ENCODE peak calls at places on chromosomes 13 and 19, in nine cellular contexts. E, G, Q, C, F, D, K, R and S are unnamed samples.

GRCh38 chr19:28468701-28469459 is 744.1 kb downstream of the UQCRFS1 start:
- DNase-seq in F (peak), R (peak), Q (peak), E (peak), G (peak), K (no peak), D (peak), C (no peak), S (peak)

GRCh38 chr19:5013761-5014160 is 44.8 kb downstream of the KDM4B start:
- DNase-seq in E (no peak), K (no peak), C (no peak), D (no peak), Q (no peak), F (no peak), G (no peak), R (no peak), S (no peak)

GRCh38 chr19:47296036-47296435 is 13.6 kb upstream of the C5AR1 start:
- DNase-seq in E (no peak), K (peak), R (peak), Q (peak), F (peak), C (peak), D (peak), G (peak), S (peak)

GRCh38 chr19:15922021-15922420 is 12.3 kb downstream of the CYP4F11 start:
- DNase-seq in F (no peak), K (no peak), E (no peak), D (no peak), Q (no peak), G (no peak), C (no peak), R (no peak), S (no peak)

GRCh38 chr13:21676611-21677021 is 5.7 kb downstream of the FGF9 start:
- DNase-seq in K (no peak), F (peak), C (no peak), E (no peak), D (no peak), Q (no peak), R (peak), G (no peak), S (no peak)

GRCh38 chr13:80336335-80336734 is 4.6 kb downstream of the SPRY2 start:
- DNase-seq in C (no peak), F (no peak), R (no peak), K (no peak), Q (no peak), D (peak), G (peak), E (no peak), S (no peak)

GRCh38 chr13:66574606-66575005 is 655.5 kb downstream of the PCDH9 start:
- DNase-seq in F (no peak), C (no peak), G (peak), D (no peak), K (no peak), E (no peak), Q (peak), R (no peak), S (no peak)

GRCh38 chr19:3046621-3047306 is 15.5 kb downstream of the TLE5 start:
- DNase-seq in R (peak), Q (no peak), K (no peak), E (no peak), C (no peak), D (peak), G (no peak), F (no peak), S (peak)

GRCh38 chr13:33349996-33350826 is 64.7 kb upstream of the STARD13 start:
- DNase-seq in Q (peak), R (peak), K (peak), E (peak), G (peak), C (peak), D (peak), F (peak), S (no peak)

GRCh38 chr13:21240586-21240985 is 64.1 kb downstream of the MRPL57 start:
- DNase-seq in R (no peak), D (peak), K (no peak), Q (peak), E (no peak), G (peak), F (no peak), C (no peak), S (no peak)

GRCh38 chr13:99983401-99984133 is 2.0 kb downstream of the ZIC2 start:
- DNase-seq in D (no peak), Q (no peak), G (no peak), K (no peak), C (no peak), R (no peak), F (no peak), E (no peak), S (no peak)
- H3K4me3 ChIP-seq in D (no peak), Q (peak), G (peak), K (no peak), C (no peak), R (no peak), F (no peak), E (no peak), S (peak)

DNA sequence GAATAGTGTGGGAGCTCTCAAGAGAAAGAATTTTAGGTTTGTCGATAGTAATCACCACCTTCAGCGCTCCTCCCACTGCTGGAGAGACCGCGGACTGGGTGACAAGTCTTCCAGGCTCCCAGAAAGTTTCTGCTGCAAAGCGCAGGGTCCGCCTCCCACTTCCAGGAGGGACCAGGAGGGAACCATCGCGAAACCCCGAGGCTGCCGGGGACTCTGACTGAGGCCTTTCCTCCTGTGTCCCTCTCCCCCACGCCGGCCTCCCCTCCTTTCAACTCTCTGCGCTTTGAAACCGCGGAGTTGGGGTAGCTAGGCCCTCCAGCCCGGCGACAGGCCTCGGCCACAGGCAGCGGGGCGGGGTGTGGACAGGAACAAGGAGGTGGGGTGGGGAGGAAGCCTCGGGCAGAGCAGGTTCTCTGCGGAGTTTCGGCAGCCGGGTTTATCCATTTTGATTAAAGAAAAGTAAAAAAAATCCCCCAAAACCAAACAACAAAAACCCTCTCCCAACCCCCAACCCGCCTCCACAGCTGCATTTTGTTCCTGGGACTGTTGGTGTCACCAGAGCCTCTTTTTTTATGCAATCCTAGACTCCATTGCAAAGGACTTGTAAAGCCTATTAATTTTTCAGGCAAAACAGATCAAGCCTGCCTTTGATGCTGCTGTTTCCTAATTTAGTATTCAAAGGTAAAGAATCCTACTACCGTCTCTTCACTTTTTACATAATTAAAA is 157.2 kb downstream of the TM9SF2 start:
- DNase-seq in G (peak), K (no peak), Q (peak), E (peak), D (peak), R (peak), C (peak), F (peak), S (peak)
- TF ChIP-seq CTCF in G (peak), K (peak), Q (peak), E (peak), D (peak), R (peak), C (no peak), F (no peak), S (peak)

DNA sequence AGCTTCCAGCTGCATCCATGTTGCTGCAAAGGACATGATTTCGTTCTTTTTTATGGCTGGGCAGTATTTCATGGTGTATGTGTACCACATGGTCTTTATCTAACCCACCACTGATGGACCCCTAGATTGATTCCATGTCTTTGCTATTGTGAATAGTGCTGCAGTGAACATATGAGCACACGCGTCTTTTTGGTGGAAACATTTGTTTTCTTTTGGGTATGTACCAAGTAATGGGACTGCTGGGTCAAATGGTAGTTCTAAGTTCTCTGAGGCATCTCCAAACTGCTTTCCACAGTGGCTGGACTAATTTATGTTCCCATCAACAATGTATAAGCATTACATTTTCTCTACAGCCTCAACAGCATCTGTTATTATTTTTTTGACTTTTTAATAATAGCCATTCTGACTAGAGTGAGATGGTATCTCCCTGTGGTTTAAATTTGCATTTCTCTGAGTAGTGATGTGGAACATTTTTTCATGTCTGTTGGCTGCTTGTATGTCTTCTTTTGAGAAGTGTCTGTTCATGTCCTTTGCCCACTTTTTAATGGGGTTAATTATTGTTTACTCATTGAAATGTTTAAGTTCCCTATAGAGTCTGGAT is 6.8 kb upstream of the UBE2L5 start:
- DNase-seq in R (no peak), K (no peak), C (no peak), D (no peak), G (peak), Q (no peak), E (no peak), F (no peak), S (no peak)
- H3K4me3 ChIP-seq in R (no peak), K (no peak), C (no peak), D (no peak), G (no peak), Q (no peak), E (no peak), F (no peak), S (no peak)

DNA sequence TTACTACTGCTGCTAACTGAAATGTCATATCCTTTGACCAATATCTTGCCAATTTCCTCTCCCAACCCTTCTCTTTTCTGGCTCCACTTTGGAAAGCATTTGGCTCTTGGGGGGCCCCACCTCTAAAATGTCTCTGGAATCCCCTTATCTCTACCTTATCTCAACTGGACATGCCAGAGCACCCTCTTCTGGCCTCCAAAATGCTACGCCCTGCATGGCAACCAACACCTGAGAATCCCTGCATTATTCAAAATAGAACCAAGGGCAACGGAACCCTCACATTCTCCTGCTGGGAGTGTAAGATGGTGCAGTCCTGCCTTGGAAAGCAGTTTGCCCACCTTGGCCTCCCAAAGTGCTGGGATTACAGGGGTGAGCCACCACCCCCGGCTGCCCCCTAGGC is 35.3 kb downstream of the CERS4 start:
- DNase-seq in E (no peak), G (no peak), R (no peak), K (no peak), C (no peak), Q (no peak), D (no peak), F (no peak), S (no peak)
- TF ChIP-seq CTCF in E (no peak), G (no peak), R (no peak), K (no peak), C (no peak), Q (no peak), D (no peak), F (no peak), S (peak)

GRCh38 chr19:41864374-41864773 is 4.3 kb downstream of the RPS19 start:
- DNase-seq in D (no peak), F (no peak), Q (no peak), C (no peak), K (no peak), E (no peak), G (no peak), R (no peak), S (no peak)
- H3K4me3 ChIP-seq in D (no peak), F (no peak), Q (no peak), C (no peak), K (no peak), E (no peak), G (no peak), R (no peak), S (no peak)

DNA sequence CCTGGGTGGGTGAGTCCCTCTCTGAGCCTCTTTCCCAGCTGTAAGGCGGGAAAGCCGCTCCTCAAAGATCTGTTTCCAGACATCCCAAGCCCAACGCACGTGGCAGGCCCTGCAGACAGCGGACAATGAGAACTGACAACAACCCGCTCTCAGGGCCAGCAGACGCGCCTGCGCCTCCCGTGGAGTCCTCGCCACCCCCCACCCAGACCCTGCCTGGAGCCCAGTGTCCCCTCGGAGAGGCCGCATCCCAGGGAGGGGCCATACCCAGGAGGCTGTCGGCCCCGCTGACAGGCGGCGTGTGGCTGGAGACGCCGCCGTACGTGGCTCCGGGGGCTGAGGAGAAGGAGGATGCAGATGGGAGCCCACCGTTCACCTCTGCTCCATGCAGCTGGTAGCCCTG is 16.3 kb upstream of the UQCR11 start:
- DNase-seq in F (no peak), D (no peak), K (no peak), C (no peak), G (no peak), Q (no peak), E (no peak), R (no peak), S (no peak)
- TF ChIP-seq CTCF in F (no peak), D (no peak), K (no peak), C (no peak), G (no peak), Q (no peak), E (no peak), R (no peak), S (no peak)